ENCODE peak calls at places on chromosomes 16 and 17, in seven cellular contexts. One of them, this sample, is unnamed.

GRCh38 chr16:58461640-58462039 is 38.3 kb upstream of the NDRG4 start:
- DNase-seq in PC-3: no peak
- DNase-seq in HFFc6: no peak
- DNase-seq in body of pancreas: no peak
- DNase-seq in choroid plexus epithelial cell: no peak
- DNase-seq in H9: no peak
- DNase-seq in spleen: peak
- DNase-seq in this sample: no peak

GRCh38 chr17:8875416-8875815 is 7.9 kb upstream of the PIK3R6 start:
- DNase-seq in PC-3: no peak
- DNase-seq in HFFc6: no peak
- DNase-seq in body of pancreas: no peak
- DNase-seq in choroid plexus epithelial cell: no peak
- DNase-seq in H9: peak
- DNase-seq in spleen: no peak
- DNase-seq in this sample: no peak

GRCh38 chr16:74076568-74076967 is 220.0 kb upstream of the PSMD7 start:
- DNase-seq in PC-3: no peak
- DNase-seq in HFFc6: no peak
- DNase-seq in body of pancreas: no peak
- DNase-seq in choroid plexus epithelial cell: no peak
- DNase-seq in H9: peak
- DNase-seq in spleen: no peak
- DNase-seq in this sample: no peak

GRCh38 chr16:78768723-78769122 is 669.3 kb downstream of the WWOX start:
- DNase-seq in PC-3: no peak
- DNase-seq in HFFc6: no peak
- DNase-seq in body of pancreas: no peak
- DNase-seq in choroid plexus epithelial cell: no peak
- DNase-seq in H9: no peak
- DNase-seq in spleen: no peak
- DNase-seq in this sample: no peak

GRCh38 chr16:87959391-87959968 is 8.2 kb downstream of the BANP start:
- DNase-seq in PC-3: no peak
- DNase-seq in HFFc6: no peak
- DNase-seq in body of pancreas: no peak
- DNase-seq in choroid plexus epithelial cell: no peak
- DNase-seq in H9: no peak
- DNase-seq in spleen: no peak
- DNase-seq in this sample: no peak

GRCh38 chr17:75288784-75289121 is 480 bp downstream of the SLC25A19 start:
- DNase-seq in PC-3: peak
- DNase-seq in HFFc6: no peak
- DNase-seq in body of pancreas: no peak
- DNase-seq in choroid plexus epithelial cell: no peak
- DNase-seq in H9: peak
- DNase-seq in spleen: no peak
- DNase-seq in this sample: peak

GRCh38 chr17:1709971-1710806 is at the start of gene TLCD2:
- DNase-seq in PC-3: peak
- DNase-seq in HFFc6: peak
- DNase-seq in body of pancreas: peak
- DNase-seq in choroid plexus epithelial cell: peak
- DNase-seq in H9: peak
- DNase-seq in spleen: peak
- DNase-seq in this sample: peak

GRCh38 chr17:16439303-16439791 is 24.0 kb downstream of the TRPV2 start:
- DNase-seq in PC-3: no peak
- DNase-seq in HFFc6: no peak
- DNase-seq in body of pancreas: no peak
- DNase-seq in choroid plexus epithelial cell: peak
- DNase-seq in H9: no peak
- DNase-seq in spleen: no peak
- DNase-seq in this sample: no peak

GRCh38 chr17:27810211-27810901 is 10.0 kb upstream of the NOS2 start:
- DNase-seq in PC-3: no peak
- DNase-seq in HFFc6: no peak
- DNase-seq in body of pancreas: no peak
- DNase-seq in choroid plexus epithelial cell: no peak
- DNase-seq in H9: peak
- DNase-seq in spleen: no peak
- DNase-seq in this sample: no peak

GRCh38 chr16:50121278-50121677 is 31.8 kb upstream of the TENT4B start:
- DNase-seq in PC-3: no peak
- DNase-seq in HFFc6: no peak
- DNase-seq in body of pancreas: no peak
- DNase-seq in choroid plexus epithelial cell: no peak
- DNase-seq in H9: no peak
- DNase-seq in spleen: no peak
- DNase-seq in this sample: no peak

GRCh38 chr16:89322381-89323119 is 105.0 kb downstream of the ZNF778 start:
- DNase-seq in PC-3: peak
- DNase-seq in HFFc6: no peak
- DNase-seq in body of pancreas: no peak
- DNase-seq in choroid plexus epithelial cell: peak
- DNase-seq in H9: peak
- DNase-seq in spleen: peak
- DNase-seq in this sample: peak

GRCh38 chr17:34623856-34624766 is 44.7 kb downstream of the TMEM132E start:
- DNase-seq in PC-3: no peak
- DNase-seq in HFFc6: no peak
- DNase-seq in body of pancreas: no peak
- DNase-seq in choroid plexus epithelial cell: no peak
- DNase-seq in H9: no peak
- DNase-seq in spleen: no peak
- DNase-seq in this sample: no peak
- TF ChIP-seq CTCF in PC-3: no peak
- TF ChIP-seq CTCF in HFFc6: no peak
- TF ChIP-seq CTCF in body of pancreas: no peak
- TF ChIP-seq CTCF in choroid plexus epithelial cell: no peak
- TF ChIP-seq CTCF in H9: peak
- TF ChIP-seq CTCF in spleen: no peak
- TF ChIP-seq CTCF in this sample: no peak

DNA sequence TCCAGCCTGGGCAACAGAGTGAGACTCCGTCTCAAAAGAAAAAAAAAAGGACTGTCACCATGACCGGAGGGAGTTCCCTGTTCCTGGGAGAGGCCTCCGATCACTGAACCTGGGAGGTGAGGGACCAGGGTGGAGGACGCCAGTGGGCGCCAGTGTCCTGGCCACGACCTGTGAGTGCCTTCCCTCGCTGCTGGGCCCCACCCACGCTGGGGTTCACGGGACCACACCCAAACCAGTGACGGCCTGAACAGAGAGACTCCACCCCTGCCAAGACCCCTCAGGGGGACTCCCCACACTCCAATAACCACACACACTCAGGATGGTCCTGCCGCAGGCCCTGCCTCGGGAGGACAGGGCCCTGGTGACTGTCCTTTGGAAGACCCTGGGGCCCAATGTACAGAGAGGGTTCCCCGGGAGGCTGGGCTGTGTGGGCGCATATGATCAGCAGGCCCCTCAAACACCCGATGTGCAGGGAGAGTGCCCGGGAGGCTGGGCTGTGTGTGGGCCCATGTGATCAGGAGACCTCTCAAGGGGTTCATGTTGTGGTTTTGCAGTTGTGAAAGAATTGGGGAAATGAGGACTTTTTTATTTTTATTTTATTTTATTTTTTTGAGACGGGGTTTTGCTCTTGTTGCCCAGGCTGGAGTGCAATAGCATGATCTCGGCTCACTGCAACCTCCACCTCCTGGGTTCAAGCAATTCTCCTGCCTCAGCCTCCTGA is 26.6 kb downstream of the TPSD1 start:
- DNase-seq in PC-3: no peak
- DNase-seq in HFFc6: no peak
- DNase-seq in body of pancreas: no peak
- DNase-seq in choroid plexus epithelial cell: no peak
- DNase-seq in H9: no peak
- DNase-seq in spleen: no peak
- DNase-seq in this sample: no peak
- TF ChIP-seq CTCF in PC-3: no peak
- TF ChIP-seq CTCF in HFFc6: no peak
- TF ChIP-seq CTCF in body of pancreas: no peak
- TF ChIP-seq CTCF in choroid plexus epithelial cell: no peak
- TF ChIP-seq CTCF in H9: no peak
- TF ChIP-seq CTCF in spleen: no peak
- TF ChIP-seq CTCF in this sample: no peak

DNA sequence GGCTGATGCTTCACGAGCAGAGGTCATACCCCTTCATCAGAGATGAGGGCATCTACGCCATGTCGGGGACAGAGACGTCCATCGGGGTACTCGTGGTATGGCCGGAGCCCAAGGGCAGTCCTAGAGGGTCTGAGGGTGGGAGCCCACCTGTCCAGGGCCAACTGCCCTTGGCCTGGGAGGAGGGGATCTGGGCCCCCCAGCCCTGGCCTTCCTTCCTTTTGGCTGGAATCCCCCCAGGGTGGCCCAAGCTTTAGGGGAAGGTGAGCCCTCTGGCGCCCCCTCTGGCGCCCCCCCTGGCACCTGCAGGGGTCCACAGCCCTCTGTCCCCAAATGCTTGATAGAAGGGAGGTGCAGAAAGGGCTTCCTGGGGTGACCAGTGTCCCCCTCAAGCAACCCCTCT is 69.3 kb downstream of the SCNN1B start:
- DNase-seq in PC-3: no peak
- DNase-seq in HFFc6: no peak
- DNase-seq in body of pancreas: no peak
- DNase-seq in choroid plexus epithelial cell: no peak
- DNase-seq in H9: no peak
- DNase-seq in spleen: peak
- DNase-seq in this sample: no peak
- TF ChIP-seq CTCF in PC-3: no peak
- TF ChIP-seq CTCF in HFFc6: no peak
- TF ChIP-seq CTCF in body of pancreas: no peak
- TF ChIP-seq CTCF in choroid plexus epithelial cell: no peak
- TF ChIP-seq CTCF in H9: peak
- TF ChIP-seq CTCF in spleen: no peak
- TF ChIP-seq CTCF in this sample: no peak

GRCh38 chr17:4782652-4783051 is 3.5 kb downstream of the VMO1 start:
- DNase-seq in PC-3: no peak
- DNase-seq in HFFc6: no peak
- DNase-seq in body of pancreas: no peak
- DNase-seq in choroid plexus epithelial cell: no peak
- DNase-seq in H9: peak
- DNase-seq in spleen: peak
- DNase-seq in this sample: no peak
- TF ChIP-seq CTCF in PC-3: no peak
- TF ChIP-seq CTCF in HFFc6: peak
- TF ChIP-seq CTCF in body of pancreas: no peak
- TF ChIP-seq CTCF in choroid plexus epithelial cell: no peak
- TF ChIP-seq CTCF in H9: peak
- TF ChIP-seq CTCF in spleen: no peak
- TF ChIP-seq CTCF in this sample: no peak

DNA sequence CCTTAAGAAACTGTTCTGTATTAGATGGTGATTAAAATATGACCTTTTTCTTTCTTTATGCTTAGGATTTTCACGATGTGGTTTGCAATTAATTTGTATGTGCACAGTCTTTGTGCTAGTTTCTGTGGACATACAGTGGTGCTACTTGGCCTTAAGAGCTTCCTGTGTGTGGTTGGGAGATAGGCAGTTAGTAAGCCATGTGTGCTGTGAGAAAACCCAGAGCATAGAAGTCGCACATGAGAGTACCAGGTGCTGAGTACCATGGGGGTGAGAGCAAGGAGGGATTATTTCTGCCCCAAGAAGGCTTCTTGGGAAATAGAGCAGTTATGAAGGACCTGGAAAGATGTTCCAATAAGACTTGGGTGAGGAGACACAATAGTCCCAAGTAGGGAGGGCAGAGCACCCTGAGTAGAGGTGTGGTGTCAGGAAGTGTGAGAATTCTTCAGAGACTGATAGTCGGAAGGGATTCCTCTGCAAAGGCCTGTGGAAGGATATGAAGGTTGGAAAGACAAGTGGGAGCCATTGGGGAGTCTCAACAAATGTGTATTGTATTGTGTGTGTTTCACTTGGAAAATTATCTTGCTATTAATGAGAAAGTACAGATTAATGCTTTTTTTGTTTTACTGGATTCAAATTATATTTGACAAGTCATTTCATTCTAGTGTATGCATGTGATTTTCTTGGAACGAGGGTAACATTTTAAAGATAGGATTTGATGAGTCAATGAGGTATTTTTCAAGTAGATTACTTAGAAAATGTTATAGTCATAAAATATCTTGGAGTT is 240.0 kb downstream of the PRKCA start:
- DNase-seq in PC-3: peak
- DNase-seq in HFFc6: peak
- DNase-seq in body of pancreas: no peak
- DNase-seq in choroid plexus epithelial cell: peak
- DNase-seq in H9: no peak
- DNase-seq in spleen: no peak
- DNase-seq in this sample: no peak
- TF ChIP-seq CTCF in PC-3: no peak
- TF ChIP-seq CTCF in HFFc6: no peak
- TF ChIP-seq CTCF in body of pancreas: no peak
- TF ChIP-seq CTCF in choroid plexus epithelial cell: no peak
- TF ChIP-seq CTCF in H9: no peak
- TF ChIP-seq CTCF in spleen: no peak
- TF ChIP-seq CTCF in this sample: no peak

GRCh38 chr16:3355589-3355988 is at the start of gene OR2C1:
- DNase-seq in PC-3: no peak
- DNase-seq in HFFc6: no peak
- DNase-seq in body of pancreas: no peak
- DNase-seq in choroid plexus epithelial cell: no peak
- DNase-seq in H9: no peak
- DNase-seq in spleen: no peak
- DNase-seq in this sample: no peak
- TF ChIP-seq CTCF in PC-3: no peak
- TF ChIP-seq CTCF in HFFc6: no peak
- TF ChIP-seq CTCF in body of pancreas: no peak
- TF ChIP-seq CTCF in choroid plexus epithelial cell: no peak
- TF ChIP-seq CTCF in H9: no peak
- TF ChIP-seq CTCF in spleen: no peak
- TF ChIP-seq CTCF in this sample: no peak

DNA sequence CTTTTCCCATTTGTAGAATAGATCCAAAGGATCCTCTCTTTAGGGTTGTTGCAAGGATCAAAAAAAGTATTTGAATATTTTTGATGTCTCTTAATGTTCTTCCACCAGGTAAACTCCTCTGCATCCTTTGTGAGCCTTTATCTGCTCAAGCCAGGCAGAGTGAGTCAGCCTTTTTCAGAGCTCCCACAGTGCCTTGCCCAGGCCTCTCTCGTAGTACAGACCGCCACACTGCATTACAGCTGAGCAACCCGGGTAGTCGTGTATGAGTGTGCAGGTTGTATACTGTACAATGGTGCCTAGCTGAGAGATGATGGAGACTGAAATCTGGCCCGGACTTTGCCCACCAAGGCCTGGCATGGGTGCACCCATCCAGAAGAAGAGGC is 20.9 kb downstream of the RHBDL3 start:
- DNase-seq in PC-3: no peak
- DNase-seq in HFFc6: no peak
- DNase-seq in body of pancreas: no peak
- DNase-seq in choroid plexus epithelial cell: peak
- DNase-seq in H9: no peak
- DNase-seq in spleen: no peak
- DNase-seq in this sample: no peak
- TF ChIP-seq CTCF in PC-3: no peak
- TF ChIP-seq CTCF in HFFc6: no peak
- TF ChIP-seq CTCF in body of pancreas: no peak
- TF ChIP-seq CTCF in choroid plexus epithelial cell: no peak
- TF ChIP-seq CTCF in H9: no peak
- TF ChIP-seq CTCF in spleen: no peak
- TF ChIP-seq CTCF in this sample: no peak

GRCh38 chr17:78206298-78206697 is 7.8 kb upstream of the BIRC5 start:
- DNase-seq in PC-3: no peak
- DNase-seq in HFFc6: no peak
- DNase-seq in body of pancreas: no peak
- DNase-seq in choroid plexus epithelial cell: no peak
- DNase-seq in H9: no peak
- DNase-seq in spleen: no peak
- DNase-seq in this sample: no peak
- TF ChIP-seq CTCF in PC-3: no peak
- TF ChIP-seq CTCF in HFFc6: peak
- TF ChIP-seq CTCF in body of pancreas: no peak
- TF ChIP-seq CTCF in choroid plexus epithelial cell: peak
- TF ChIP-seq CTCF in H9: peak
- TF ChIP-seq CTCF in spleen: no peak
- TF ChIP-seq CTCF in this sample: no peak

This sample was measured in MCF 10A.